ENCODE peak calls at places on chromosomes 2 and 18, in seven cellular contexts. A is nephron progenitor cell; Y is NAMALWA; P is brain microvascular endothelial cell; H is NCI-H774; Q is heart right ventricle; M is activated T-cell treated with anti-CD3 and anti-CD28 coated beads, Interleukin-2, amount 50 U/mL, for 4 hours. K is an unnamed sample.

GRCh38 chr2:233419626-233420431 is 65.5 kb downstream of the DGKD start:
- DNase-seq in M (peak; percentile 32), Y (peak; percentile 17), P (no peak), H (no peak), A (no peak), Q (no peak), K (no peak)

GRCh38 chr2:238846503-238847431 is 1.1 kb upstream of the TWIST2 start:
- DNase-seq in Y (no peak), M (no peak), P (no peak), Q (no peak), H (no peak), A (peak; percentile 57), K (peak; percentile 35)

GRCh38 chr2:43176449-43176848 is 50.0 kb downstream of the ZFP36L2 start:
- DNase-seq in Y (no peak), H (no peak), A (no peak), P (no peak), Q (no peak), M (no peak), K (no peak)

GRCh38 chr2:240898108-240898730 is 2.3 kb upstream of the MAB21L4 start:
- DNase-seq in P (no peak), Q (peak; percentile 31), Y (no peak), A (no peak), M (no peak), H (no peak), K (no peak)

GRCh38 chr2:220445429-220446105 is 818.1 kb downstream of the SLC4A3 start:
- DNase-seq in Q (no peak), Y (no peak), A (no peak), H (no peak), P (no peak), M (no peak), K (no peak)

GRCh38 chr2:71700041-71700879 is 246.9 kb downstream of the DYSF start:
- DNase-seq in Q (no peak), Y (no peak), M (no peak), P (no peak), A (peak; percentile 65), H (no peak), K (no peak)

GRCh38 chr2:235749121-235749780 is 255.4 kb downstream of the AGAP1 start:
- DNase-seq in A (no peak), Q (no peak), H (no peak), M (no peak), P (peak; percentile 22), Y (no peak), K (no peak)

GRCh38 chr2:16791496-16791895 is 125.9 kb upstream of the CYRIA start:
- DNase-seq in H (no peak), Q (no peak), Y (no peak), A (no peak), M (no peak), P (no peak), K (no peak)

GRCh38 chr2:71992036-71992435 is 155.6 kb downstream of the CYP26B1 start:
- DNase-seq in M (no peak), H (no peak), Q (no peak), P (no peak), Y (no peak), A (no peak), K (no peak)

GRCh38 chr2:235031686-235032373 is 80.0 kb downstream of the SH3BP4 start:
- DNase-seq in A (no peak), M (no peak), P (no peak), Y (no peak), Q (no peak), H (no peak), K (no peak)

GRCh38 chr2:109005686-109006204 is 16.7 kb upstream of the EDAR start:
- DNase-seq in M (no peak), H (no peak), Y (no peak), Q (no peak), P (no peak), A (no peak), K (no peak)

GRCh38 chr2:16223481-16224177 is 283.3 kb downstream of the MYCN start:
- DNase-seq in M (no peak), Q (no peak), A (peak; percentile 35), Y (no peak), H (no peak), P (no peak), K (no peak)

GRCh38 chr18:4106407-4107033 is 348.6 kb downstream of the DLGAP1 start:
- DNase-seq in M (peak; percentile 26), H (peak; percentile 38), Q (peak; percentile 24), Y (peak; percentile 76), P (peak; percentile 57), A (peak; percentile 80), K (peak; percentile 39)

GRCh38 chr2:27884546-27884945 is 5.6 kb downstream of the RBKS start:
- DNase-seq in Q (no peak), H (no peak), A (no peak), P (no peak), M (no peak), Y (no peak), K (no peak)

GRCh38 chr18:13372405-13372995 is 153.9 kb downstream of the LDLRAD4 start:
- DNase-seq in P (no peak), M (no peak), Y (no peak), H (no peak), A (no peak), Q (no peak), K (no peak)

GRCh38 chr2:165891943-165892342 is 61.6 kb downstream of the TTC21B start:
- DNase-seq in M (no peak), Q (no peak), A (no peak), Y (no peak), P (no peak), H (no peak), K (no peak)

GRCh38 chr2:174878537-174879147 is 114.4 kb upstream of the CHRNA1 start:
- DNase-seq in P (peak; percentile 22), M (no peak), A (no peak), Y (no peak), Q (no peak), H (no peak), K (peak; percentile 19)